ENCODE peak calls at places on chromosomes 5 and 9, in eight cellular contexts. P is osteoblast; Q is neural progenitor cell; O is MCF 10A; V is EH; R is NCI-H460; A is activated T-cell treated with anti-CD3 and anti-CD28 coated beads, Interleukin-2, amount 50 U/mL, for 1 hour; M is activated naive CD8-positive, alpha-beta T cell treated with anti-CD3 and anti-CD28 coated beads, Interleukin-2, amount 50 U/mL, for 24 hours. U is an unnamed sample.

GRCh38 chr9:127078988-127079387 is 43.4 kb downstream of the ANGPTL2 start:
- DNase-seq in P (no peak), Q (no peak), O (no peak), V (no peak), R (no peak), A (no peak), M (no peak), U (no peak)

GRCh38 chr9:748861-749497 is 92.5 kb upstream of the DMRT1 start:
- DNase-seq in P (no peak), Q (no peak), O (no peak), V (no peak), R (no peak), A (no peak), M (no peak), U (no peak)

GRCh38 chr9:87581513-87581912 is 83.8 kb downstream of the DAPK1 start:
- DNase-seq in P (no peak), Q (no peak), O (no peak), V (peak; percentile 56), R (no peak), A (no peak), M (no peak), U (no peak)

GRCh38 chr5:134455466-134455865 is 43.8 kb upstream of the CDKN2AIPNL start:
- DNase-seq in P (no peak), Q (no peak), O (no peak), V (no peak), R (no peak), A (no peak), M (no peak), U (no peak)

GRCh38 chr5:157471709-157472108 is 11.7 kb downstream of the NIPAL4 start:
- DNase-seq in P (no peak), Q (peak; percentile 59), O (peak; percentile 64), V (peak; percentile 55), R (peak; percentile 20), A (no peak), M (peak; percentile 49), U (no peak)

GRCh38 chr5:134525687-134526482 is 415 bp downstream of the JADE2 start:
- DNase-seq in P (peak; percentile 97), Q (peak; percentile 88), O (peak; percentile 84), V (peak; percentile 81), R (peak; percentile 46), A (peak; percentile 71), M (peak; percentile 63), U (no peak)

GRCh38 chr9:114888599-114888998 is 41.8 kb downstream of the TNFSF8 start:
- DNase-seq in P (no peak), Q (no peak), O (no peak), V (no peak), R (no peak), A (no peak), M (no peak), U (no peak)

GRCh38 chr5:149605998-149606721 is 24.9 kb downstream of the ARHGEF37 start:
- DNase-seq in P (peak; percentile 93), Q (no peak), O (peak; percentile 99), V (peak; percentile 95), R (peak; percentile 95), A (no peak), M (no peak), U (no peak)

GRCh38 chr9:114244570-114244969 is 78.3 kb upstream of the ORM1 start:
- DNase-seq in P (no peak), Q (no peak), O (no peak), V (no peak), R (no peak), A (no peak), M (no peak), U (no peak)

GRCh38 chr9:5773324-5773999 is 59.5 kb downstream of the ERMP1 start:
- DNase-seq in P (no peak), Q (peak; percentile 19), O (no peak), V (peak; percentile 59), R (no peak), A (no peak), M (no peak), U (no peak)

GRCh38 chr5:62093981-62094380 is 212.0 kb upstream of the KIF2A start:
- DNase-seq in P (peak; percentile 88), Q (peak; percentile 15), O (peak; percentile 35), V (peak; percentile 26), R (peak; percentile 7), A (no peak), M (no peak), U (peak; percentile 84)

GRCh38 chr5:82129723-82130285 is 148.3 kb downstream of the RPS23 start:
- DNase-seq in P (no peak), Q (peak; percentile 8), O (no peak), V (no peak), R (no peak), A (no peak), M (no peak), U (no peak)

GRCh38 chr5:134034326-134034725 is 29.6 kb upstream of the VDAC1 start:
- DNase-seq in P (no peak), Q (no peak), O (no peak), V (no peak), R (no peak), A (no peak), M (no peak), U (no peak)

GRCh38 chr9:72904267-72905093 is 48.4 kb downstream of the ALDH1A1 start:
- DNase-seq in P (no peak), Q (no peak), O (no peak), V (no peak), R (no peak), A (no peak), M (no peak), U (no peak)

GRCh38 chr9:18490591-18491370 is 16.8 kb downstream of the ADAMTSL1 start:
- DNase-seq in P (no peak), Q (no peak), O (peak; percentile 89), V (peak; percentile 99), R (peak; percentile 92), A (no peak), M (no peak), U (no peak)

GRCh38 chr5:120017523-120017922 is 388.2 kb downstream of the FAM170A start:
- DNase-seq in P (peak; percentile 22), Q (no peak), O (peak; percentile 44), V (peak; percentile 55), R (no peak), A (no peak), M (no peak), U (no peak)

GRCh38 chr5:163504091-163504931 is 1.1 kb upstream of the MAT2B start:
- DNase-seq in P (peak; percentile 45), Q (peak; percentile 55), O (peak; percentile 75), V (peak; percentile 61), R (peak; percentile 22), A (peak; percentile 39), M (peak; percentile 39), U (no peak)

GRCh38 chr9:100601216-100601615 is 23.3 kb downstream of the CAVIN4 start:
- DNase-seq in P (peak; percentile 56), Q (peak; percentile 74), O (peak; percentile 71), V (peak; percentile 71), R (peak; percentile 73), A (no peak), M (peak; percentile 47), U (peak; percentile 12)

GRCh38 chr5:432201-432927 is 10.6 kb upstream of the EXOC3 start:
- DNase-seq in P (peak; percentile 81), Q (no peak), O (no peak), V (no peak), R (no peak), A (peak; percentile 8), M (no peak), U (no peak)

GRCh38 chr5:147509710-147510651 is at the start of gene DPYSL3:
- DNase-seq in P (peak; percentile 88), Q (peak; percentile 93), O (peak; percentile 69), V (peak; percentile 80), R (peak; percentile 62), A (no peak), M (peak; percentile 4), U (no peak)

GRCh38 chr5:109567374-109568044 is 122.2 kb upstream of the MAN2A1 start:
- DNase-seq in P (peak; percentile 29), Q (no peak), O (peak; percentile 57), V (peak; percentile 4), R (no peak), A (no peak), M (no peak), U (no peak)

GRCh38 chr5:114055810-114056476 is 305.9 kb upstream of the KCNN2 start:
- DNase-seq in P (peak; percentile 31), Q (peak; percentile 56), O (no peak), V (peak; percentile 17), R (no peak), A (no peak), M (no peak), U (no peak)

GRCh38 chr5:129003232-129003631 is 37.9 kb downstream of the SLC27A6 start:
- DNase-seq in P (no peak), Q (peak; percentile 23), O (peak; percentile 16), V (no peak), R (no peak), A (no peak), M (no peak), U (no peak)

GRCh38 chr9:91782711-91783214 is 167.3 kb downstream of the ROR2 start:
- DNase-seq in P (no peak), Q (no peak), O (no peak), V (no peak), R (no peak), A (no peak), M (no peak), U (no peak)

GRCh38 chr9:127210851-127211730 is 53.5 kb upstream of the GARNL3 start:
- DNase-seq in P (no peak), Q (peak; percentile 38), O (no peak), V (no peak), R (no peak), A (no peak), M (no peak), U (no peak)

GRCh38 chr5:131640043-131640856 is 5.2 kb upstream of the RAPGEF6 start:
- DNase-seq in P (no peak), Q (peak; percentile 42), O (peak; percentile 32), V (no peak), R (no peak), A (peak; percentile 56), M (peak; percentile 49), U (no peak)